ENCODE peak calls at places on chromosome 20, in six cellular contexts. One of them, this sample, is unnamed.

GRCh38 chr20:38420232-38421085 is 14.7 kb downstream of the SNHG17 start:
- DNase-seq in activated gamma-delta T cell treated with Interleukin-2 at 50 U/mL for 16 hours: no peak
- DNase-seq in AG09309: no peak
- DNase-seq in frontal cortex: no peak
- DNase-seq in stimulated activated CD8-positive, alpha-beta memory T cell treated with anti-CD3 and anti-CD28 coated beads, Interleukin-4, amount 100 ng/mL, for 1 hour: no peak
- DNase-seq in prostate gland: no peak
- DNase-seq in this sample: no peak

GRCh38 chr20:50224052-50224451 is 33.4 kb downstream of the CEBPB start:
- DNase-seq in activated gamma-delta T cell treated with Interleukin-2 at 50 U/mL for 16 hours: no peak
- DNase-seq in AG09309: no peak
- DNase-seq in frontal cortex: no peak
- DNase-seq in stimulated activated CD8-positive, alpha-beta memory T cell treated with anti-CD3 and anti-CD28 coated beads, Interleukin-4, amount 100 ng/mL, for 1 hour: no peak
- DNase-seq in prostate gland: no peak
- DNase-seq in this sample: no peak

GRCh38 chr20:48760403-48760889 is 67.4 kb downstream of the PREX1 start:
- DNase-seq in activated gamma-delta T cell treated with Interleukin-2 at 50 U/mL for 16 hours: peak
- DNase-seq in AG09309: no peak
- DNase-seq in frontal cortex: no peak
- DNase-seq in stimulated activated CD8-positive, alpha-beta memory T cell treated with anti-CD3 and anti-CD28 coated beads, Interleukin-4, amount 100 ng/mL, for 1 hour: no peak
- DNase-seq in prostate gland: no peak
- DNase-seq in this sample: no peak

GRCh38 chr20:21573259-21573658 is 59.4 kb upstream of the NKX2-2 start:
- DNase-seq in activated gamma-delta T cell treated with Interleukin-2 at 50 U/mL for 16 hours: no peak
- DNase-seq in AG09309: no peak
- DNase-seq in frontal cortex: no peak
- DNase-seq in stimulated activated CD8-positive, alpha-beta memory T cell treated with anti-CD3 and anti-CD28 coated beads, Interleukin-4, amount 100 ng/mL, for 1 hour: no peak
- DNase-seq in prostate gland: no peak
- DNase-seq in this sample: no peak

GRCh38 chr20:10739134-10739533 is 65.3 kb upstream of the JAG1 start:
- DNase-seq in activated gamma-delta T cell treated with Interleukin-2 at 50 U/mL for 16 hours: no peak
- DNase-seq in AG09309: no peak
- DNase-seq in frontal cortex: no peak
- DNase-seq in stimulated activated CD8-positive, alpha-beta memory T cell treated with anti-CD3 and anti-CD28 coated beads, Interleukin-4, amount 100 ng/mL, for 1 hour: no peak
- DNase-seq in prostate gland: no peak
- DNase-seq in this sample: no peak

GRCh38 chr20:36812601-36813000 is 39.0 kb upstream of the DSN1 start:
- DNase-seq in activated gamma-delta T cell treated with Interleukin-2 at 50 U/mL for 16 hours: no peak
- DNase-seq in AG09309: no peak
- DNase-seq in frontal cortex: no peak
- DNase-seq in stimulated activated CD8-positive, alpha-beta memory T cell treated with anti-CD3 and anti-CD28 coated beads, Interleukin-4, amount 100 ng/mL, for 1 hour: no peak
- DNase-seq in prostate gland: no peak
- DNase-seq in this sample: no peak

GRCh38 chr20:62794007-62794724 is 2.1 kb upstream of the MRGBP start:
- DNase-seq in activated gamma-delta T cell treated with Interleukin-2 at 50 U/mL for 16 hours: peak
- DNase-seq in AG09309: peak
- DNase-seq in frontal cortex: peak
- DNase-seq in stimulated activated CD8-positive, alpha-beta memory T cell treated with anti-CD3 and anti-CD28 coated beads, Interleukin-4, amount 100 ng/mL, for 1 hour: peak
- DNase-seq in prostate gland: peak
- DNase-seq in this sample: peak

GRCh38 chr20:47521059-47521808 is 19.5 kb downstream of the NCOA3 start:
- DNase-seq in activated gamma-delta T cell treated with Interleukin-2 at 50 U/mL for 16 hours: no peak
- DNase-seq in AG09309: no peak
- DNase-seq in frontal cortex: no peak
- DNase-seq in stimulated activated CD8-positive, alpha-beta memory T cell treated with anti-CD3 and anti-CD28 coated beads, Interleukin-4, amount 100 ng/mL, for 1 hour: no peak
- DNase-seq in prostate gland: no peak
- DNase-seq in this sample: no peak

GRCh38 chr20:57190536-57191265 is 75.7 kb downstream of the BMP7 start:
- DNase-seq in activated gamma-delta T cell treated with Interleukin-2 at 50 U/mL for 16 hours: no peak
- DNase-seq in AG09309: no peak
- DNase-seq in frontal cortex: no peak
- DNase-seq in stimulated activated CD8-positive, alpha-beta memory T cell treated with anti-CD3 and anti-CD28 coated beads, Interleukin-4, amount 100 ng/mL, for 1 hour: no peak
- DNase-seq in prostate gland: no peak
- DNase-seq in this sample: no peak

GRCh38 chr20:23065438-23066201 is 16.1 kb upstream of the THBD start:
- DNase-seq in activated gamma-delta T cell treated with Interleukin-2 at 50 U/mL for 16 hours: no peak
- DNase-seq in AG09309: no peak
- DNase-seq in frontal cortex: no peak
- DNase-seq in stimulated activated CD8-positive, alpha-beta memory T cell treated with anti-CD3 and anti-CD28 coated beads, Interleukin-4, amount 100 ng/mL, for 1 hour: no peak
- DNase-seq in prostate gland: no peak
- DNase-seq in this sample: no peak

GRCh38 chr20:34022154-34022842 is 28.6 kb downstream of the RALY start:
- DNase-seq in activated gamma-delta T cell treated with Interleukin-2 at 50 U/mL for 16 hours: no peak
- DNase-seq in AG09309: no peak
- DNase-seq in frontal cortex: no peak
- DNase-seq in stimulated activated CD8-positive, alpha-beta memory T cell treated with anti-CD3 and anti-CD28 coated beads, Interleukin-4, amount 100 ng/mL, for 1 hour: no peak
- DNase-seq in prostate gland: no peak
- DNase-seq in this sample: no peak

GRCh38 chr20:49987015-49987867 is 4.5 kb downstream of the SNAI1 start:
- DNase-seq in activated gamma-delta T cell treated with Interleukin-2 at 50 U/mL for 16 hours: no peak
- DNase-seq in AG09309: no peak
- DNase-seq in frontal cortex: no peak
- DNase-seq in stimulated activated CD8-positive, alpha-beta memory T cell treated with anti-CD3 and anti-CD28 coated beads, Interleukin-4, amount 100 ng/mL, for 1 hour: no peak
- DNase-seq in prostate gland: no peak
- DNase-seq in this sample: no peak

This sample was measured in epithelial cell of proximal tubule.